ENCODE peak calls at places on chromosomes 11 and 22, in five cellular contexts. S is right atrium auricular region, F is K562, R is BE2C, M is colonic mucosa. V is an unnamed sample. For H3K36me3 and H3K4me1, the result is how much of the 10 kb centered on the place peaks cover.

GRCh38 chr22:42939941-42940653 is 74.9 kb downstream of the PACSIN2 start:
- DNase-seq in S (no peak), F (no peak), R (no peak), M (peak), V (no peak)

GRCh38 chr22:39343259-39344045 is 6.3 kb upstream of the SYNGR1 start:
- DNase-seq in S (no peak), F (peak), R (peak), M (peak), V (peak)

GRCh38 chr11:21811572-21811971 is 381.3 kb upstream of the ANO5 start:
- DNase-seq in S (no peak), F (no peak), R (peak), M (no peak), V (peak)

GRCh38 chr11:86247608-86248007 is 3.1 kb downstream of the EED start:
- DNase-seq in S (no peak), F (peak), R (no peak), M (peak), V (no peak)

GRCh38 chr11:43681543-43681942 is 1.0 kb downstream of the HSD17B12 start:
- DNase-seq in S (no peak), F (no peak), R (no peak), M (no peak), V (no peak)

GRCh38 chr22:20229916-20230775 is 38.0 kb downstream of the RTN4R start:
- DNase-seq in S (no peak), F (no peak), R (no peak), M (no peak), V (no peak)

GRCh38 chr11:62842171-62842717 is 2.9 kb upstream of the WDR74 start:
- DNase-seq in S (peak), F (no peak), R (peak), M (peak), V (peak)

GRCh38 chr22:47687364-47687655 is 924.9 kb downstream of the TBC1D22A start:
- DNase-seq in S (no peak), F (no peak), R (no peak), M (no peak), V (no peak)

GRCh38 chr22:31244044-31244942 is 32.2 kb downstream of the LIMK2 start:
- DNase-seq in S (no peak), F (no peak), R (peak), M (no peak), V (peak)

GRCh38 chr11:2837096-2837601 is 48.4 kb downstream of the CDKN1C start:
- DNase-seq in S (peak), F (peak), R (peak), M (peak), V (peak)

GRCh38 chr11:61158691-61159381 is 2.4 kb downstream of the VPS37C start:
- DNase-seq in S (no peak), F (no peak), R (no peak), M (peak), V (no peak)

GRCh38 chr11:32433249-32434115 is 1.9 kb downstream of the WT1 start:
- DNase-seq in S (no peak), F (peak), R (no peak), M (no peak), V (no peak)

GRCh38 chr11:130945945-130946344 is 29.7 kb upstream of the SNX19 start:
- DNase-seq in S (no peak), F (no peak), R (no peak), M (no peak), V (no peak)

GRCh38 chr11:70555092-70555491 is 156.8 kb downstream of the CTTN start:
- DNase-seq in S (no peak), F (no peak), R (no peak), M (no peak), V (no peak)

GRCh38 chr11:118908931-118909618 is 16.7 kb downstream of the BCL9L start:
- DNase-seq in S (no peak), F (no peak), R (peak), M (peak), V (peak)

GRCh38 chr11:42625757-42626156 is 686.0 kb upstream of the API5 start:
- DNase-seq in S (no peak), F (no peak), R (peak), M (no peak), V (no peak)

GRCh38 chr11:43071338-43071737 is 240.5 kb upstream of the API5 start:
- DNase-seq in S (no peak), F (no peak), R (no peak), M (peak), V (no peak)

GRCh38 chr11:28250192-28250591 is 142.0 kb downstream of the METTL15 start:
- DNase-seq in S (no peak), F (no peak), R (no peak), M (no peak), V (no peak)

GRCh38 chr11:116221351-116221750 is 551.4 kb downstream of the BUD13 start:
- DNase-seq in S (no peak), F (no peak), R (no peak), M (no peak), V (no peak)

GRCh38 chr11:12693075-12693473 is 18.9 kb downstream of the TEAD1 start:
- DNase-seq in S (no peak), F (no peak), R (no peak), M (no peak), V (no peak)

GRCh38 chr11:118807800-118808778 is 17.1 kb upstream of the DDX6 start:
- DNase-seq in S (no peak), F (no peak), R (no peak), M (no peak), V (no peak)

GRCh38 chr22:38176170-38176741 is 5.4 kb downstream of the PLA2G6 start:
- DNase-seq in S (peak), F (no peak), R (peak), M (no peak), V (no peak)

GRCh38 chr11:20589796-20590195 is 9.6 kb upstream of the SLC6A5 start:
- DNase-seq in S (no peak), F (no peak), R (peak), M (no peak), V (no peak)

GRCh38 chr11:129528296-129528695 is 152.6 kb downstream of the BARX2 start:
- DNase-seq in S (no peak), F (no peak), R (no peak), M (no peak), V (no peak)

GRCh38 chr11:106493751-106494150 is 416.3 kb downstream of the AASDHPPT start:
- DNase-seq in S (no peak), F (no peak), R (no peak), M (no peak), V (no peak)

GRCh38 chr11:2582436-2582931 is 117.3 kb downstream of the KCNQ1OT1 start:
- DNase-seq in S (no peak), F (no peak), R (peak), M (no peak), V (peak)

GRCh38 chr22:49699476-49699875 is 128.2 kb downstream of the BRD1 start:
- DNase-seq in S (no peak), F (no peak), R (no peak), M (no peak), V (no peak)

GRCh38 chr11:58060939-58061672 is 30.4 kb downstream of the OR6Q1 start:
- DNase-seq in S (no peak), F (no peak), R (no peak), M (no peak), V (no peak)

GRCh38 chr11:42992594-42992993 is 319.2 kb upstream of the API5 start:
- DNase-seq in S (no peak), F (no peak), R (no peak), M (no peak), V (no peak)

GRCh38 chr11:57357827-57358226 is 19.7 kb downstream of the P2RX3 start:
- DNase-seq in S (no peak), F (no peak), R (no peak), M (no peak), V (no peak)

GRCh38 chr11:105910095-105910715 is 111.8 kb downstream of the MSANTD4 start:
- DNase-seq in S (no peak), F (no peak), R (no peak), M (no peak), V (no peak)

GRCh38 chr22:46758867-46759290 is 3.6 kb upstream of the TBC1D22A start:
- DNase-seq in S (no peak), F (peak), R (no peak), M (peak), V (peak)

GRCh38 chr11:67268036-67268683 is 1.9 kb downstream of the GRK2 start:
- DNase-seq in S (no peak), F (no peak), R (no peak), M (no peak), V (no peak)

GRCh38 chr11:61195710-61196109 is 7.6 kb upstream of the PGA3 start:
- DNase-seq in S (no peak), F (no peak), R (no peak), M (no peak), V (no peak)

GRCh38 chr22:44154431-44154942 is 26.2 kb upstream of the PARVG start:
- DNase-seq in S (no peak), F (no peak), R (no peak), M (no peak), V (no peak)
- H3K36me3 ChIP-seq in S (under half), F (under half), R (under half), M (under half), V (under half)

DNA sequence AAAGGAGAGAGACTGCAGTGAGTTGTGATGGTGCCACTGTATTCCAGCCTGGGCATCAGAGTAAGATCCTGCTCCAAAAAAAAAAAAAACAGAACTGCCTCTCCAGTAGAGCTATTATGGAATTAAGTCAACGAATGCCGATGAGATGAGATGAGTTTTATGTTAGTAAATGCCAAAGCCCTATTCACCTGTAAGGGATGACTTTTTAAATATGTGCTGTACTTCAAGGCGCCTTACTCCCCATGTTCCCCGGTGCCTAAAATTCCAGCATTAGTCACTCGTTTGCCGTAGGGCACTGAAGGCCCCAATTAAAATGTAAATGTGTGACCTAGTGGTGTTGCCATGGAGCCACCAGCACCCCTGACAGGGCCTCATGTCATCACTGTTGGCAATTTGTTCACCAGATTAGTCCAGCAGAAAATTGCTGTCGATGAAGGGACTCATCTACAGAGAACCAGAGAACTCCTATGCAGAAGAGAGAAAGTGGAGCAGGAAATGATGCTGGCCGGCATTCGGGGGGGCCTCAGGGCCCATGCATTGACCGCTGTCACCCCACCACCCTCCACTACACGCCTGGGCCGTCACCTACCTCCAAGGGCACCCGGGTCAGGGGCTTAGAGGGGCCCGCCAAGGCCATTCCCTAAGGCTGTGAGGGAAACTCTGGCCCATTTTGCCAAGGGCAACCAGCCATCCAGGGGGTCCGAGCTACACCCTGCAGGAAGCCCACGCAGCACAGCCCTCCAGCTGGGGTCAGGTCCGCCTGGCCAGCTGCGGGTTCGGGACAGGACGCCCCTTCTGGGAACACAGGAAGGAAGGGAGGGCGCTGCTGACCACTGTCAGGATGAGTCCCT is 17.8 kb downstream of the LIF start:
- DNase-seq in S (no peak), F (no peak), R (no peak), M (no peak), V (peak)
- H3K4me3 ChIP-seq in S (no peak), F (no peak), R (no peak), M (no peak), V (no peak)

GRCh38 chr22:32465661-32466060 is 1.4 kb upstream of the BPIFC start:
- DNase-seq in S (no peak), F (no peak), R (no peak), M (no peak), V (no peak)
- H3K4me1 ChIP-seq in S (under half), F (under half), R (under half), M (under half), V (under half)

DNA sequence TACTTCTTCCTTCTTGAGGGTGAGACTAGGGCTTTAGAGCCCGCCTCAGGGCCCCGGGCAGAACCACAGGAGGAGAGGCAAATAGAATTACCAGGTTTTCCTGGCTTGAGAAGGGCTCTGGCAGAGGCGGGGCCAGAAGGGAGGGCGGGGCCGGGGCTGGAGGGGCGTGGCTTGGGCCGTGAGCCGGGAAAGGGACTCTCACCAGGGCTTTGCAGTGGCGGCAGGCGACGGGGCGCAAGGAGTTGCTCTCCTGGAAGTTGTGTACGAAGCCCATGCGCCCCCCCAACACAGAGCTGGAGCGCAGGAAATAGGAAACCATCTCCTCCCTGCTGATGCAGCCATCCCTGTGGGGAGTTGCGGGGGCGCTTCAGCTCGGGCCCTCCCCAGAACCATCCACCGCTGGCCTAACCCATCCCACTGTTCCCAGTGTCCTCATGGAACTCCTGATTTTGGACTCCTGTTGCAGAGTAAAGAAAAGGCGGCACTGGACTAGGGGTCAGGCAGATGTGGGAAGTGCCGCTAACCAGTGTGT is 6.9 kb upstream of the NRXN2 start:
- DNase-seq in S (no peak), F (peak), R (peak), M (peak), V (peak)
- H3K36me3 ChIP-seq in S (under half), F (under half), R (under half), M (under half), V (under half)

DNA sequence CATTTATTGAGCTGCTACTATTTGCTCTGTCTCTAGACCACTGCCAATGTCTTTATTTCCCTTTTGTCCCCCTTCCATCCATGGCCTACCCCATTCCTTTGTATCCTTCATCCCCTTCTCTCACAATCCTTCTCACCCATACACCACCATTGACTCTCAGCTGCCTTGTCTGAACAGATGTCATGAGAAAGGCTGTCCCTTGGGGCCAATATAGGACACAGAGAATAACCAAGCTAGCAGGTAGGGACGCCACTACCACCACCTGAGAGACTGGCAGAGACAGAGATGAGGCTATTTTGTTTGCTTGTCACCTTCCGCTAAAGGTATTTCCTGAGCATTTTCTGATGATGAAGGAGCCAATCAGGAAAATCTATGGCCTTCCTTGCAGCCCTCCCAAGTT is 138.9 kb downstream of the CD44 start:
- DNase-seq in S (no peak), F (no peak), R (no peak), M (no peak), V (no peak)
- H3K4me3 ChIP-seq in S (no peak), F (no peak), R (no peak), M (no peak), V (no peak)

DNA sequence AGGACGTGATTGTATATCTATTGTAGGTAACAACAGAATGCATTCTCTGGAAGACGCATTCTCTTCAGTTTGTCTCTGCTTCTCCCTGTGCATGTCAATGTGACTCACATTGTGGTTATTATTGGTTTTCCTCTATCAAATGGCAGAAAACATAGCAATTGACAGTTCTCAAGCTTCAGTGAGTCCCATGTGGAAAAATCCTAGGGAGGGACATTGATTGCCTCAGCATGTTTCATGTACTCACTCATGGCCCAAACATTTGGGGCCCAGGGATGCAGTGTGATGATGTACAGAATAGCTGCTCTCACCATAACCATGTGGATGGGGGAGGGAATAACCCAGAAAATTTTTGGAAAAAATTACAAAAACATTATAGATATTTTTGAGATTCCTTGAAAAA is 9.3 kb upstream of the ARL14EP start:
- DNase-seq in S (no peak), F (no peak), R (no peak), M (no peak), V (no peak)
- H3K4me1 ChIP-seq in S (under half), F (under half), R (under half), M (under half), V (under half)

DNA sequence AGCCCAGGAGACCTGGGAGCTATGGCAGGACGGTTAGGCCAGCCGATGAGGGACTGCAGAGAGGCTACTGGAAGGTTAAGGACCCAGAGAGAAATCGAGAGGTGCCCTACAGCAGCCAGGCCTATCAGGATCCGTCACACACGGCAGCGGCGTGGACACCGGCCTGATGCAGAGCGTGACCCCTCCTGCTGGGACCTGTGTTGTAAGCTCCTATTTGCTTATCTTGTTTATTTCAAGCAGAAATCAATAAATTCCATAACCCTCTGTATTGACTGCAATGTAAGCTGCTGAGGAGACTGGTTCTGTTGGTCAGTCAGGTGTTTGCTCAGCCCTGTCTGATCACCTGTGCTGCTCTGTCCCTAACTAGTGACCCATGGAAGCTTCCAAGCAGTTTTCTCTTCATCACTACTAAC is 39.9 kb downstream of the PPP2R1B start:
- DNase-seq in S (no peak), F (no peak), R (no peak), M (no peak), V (no peak)
- H3K36me3 ChIP-seq in S (half or more), F (half or more), R (under half), M (under half), V (under half)

V was measured in HAP-1.